ENCODE peak calls at places on chromosomes 13 and 19, in six cellular contexts. One of them, this sample, is unnamed.

GRCh38 chr13:105971720-105972119 is 563.7 kb downstream of the EFNB2 start:
- DNase-seq in NCI-H2171 treated with DMSO at 0.1 percent for 48 hours: no peak
- DNase-seq in posterior vena cava: no peak
- DNase-seq in activated gamma-delta T cell treated with Interleukin-2 at 50 U/mL for 16 hours: no peak
- DNase-seq in cardiac fibroblast: no peak
- DNase-seq in HTR-8/SVneo: no peak
- DNase-seq in this sample: no peak

GRCh38 chr19:19276386-19276785 is 3.3 kb upstream of the TM6SF2 start:
- DNase-seq in NCI-H2171 treated with DMSO at 0.1 percent for 48 hours: no peak
- DNase-seq in posterior vena cava: no peak
- DNase-seq in activated gamma-delta T cell treated with Interleukin-2 at 50 U/mL for 16 hours: no peak
- DNase-seq in cardiac fibroblast: peak; percentile 85
- DNase-seq in HTR-8/SVneo: no peak
- DNase-seq in this sample: no peak

GRCh38 chr13:48508001-48508400 is 24.9 kb downstream of the RCBTB2 start:
- DNase-seq in NCI-H2171 treated with DMSO at 0.1 percent for 48 hours: no peak
- DNase-seq in posterior vena cava: no peak
- DNase-seq in activated gamma-delta T cell treated with Interleukin-2 at 50 U/mL for 16 hours: no peak
- DNase-seq in cardiac fibroblast: no peak
- DNase-seq in HTR-8/SVneo: no peak
- DNase-seq in this sample: no peak

GRCh38 chr13:82698383-82698782 is 1183.9 kb downstream of the SLITRK1 start:
- DNase-seq in NCI-H2171 treated with DMSO at 0.1 percent for 48 hours: no peak
- DNase-seq in posterior vena cava: no peak
- DNase-seq in activated gamma-delta T cell treated with Interleukin-2 at 50 U/mL for 16 hours: no peak
- DNase-seq in cardiac fibroblast: no peak
- DNase-seq in HTR-8/SVneo: no peak
- DNase-seq in this sample: no peak

GRCh38 chr13:33352520-33352919 is 67.0 kb upstream of the STARD13 start:
- DNase-seq in NCI-H2171 treated with DMSO at 0.1 percent for 48 hours: no peak
- DNase-seq in posterior vena cava: no peak
- DNase-seq in activated gamma-delta T cell treated with Interleukin-2 at 50 U/mL for 16 hours: no peak
- DNase-seq in cardiac fibroblast: no peak
- DNase-seq in HTR-8/SVneo: no peak
- DNase-seq in this sample: no peak

GRCh38 chr19:44623080-44623479 is 9.7 kb downstream of the IGSF23 start:
- DNase-seq in NCI-H2171 treated with DMSO at 0.1 percent for 48 hours: no peak
- DNase-seq in posterior vena cava: no peak
- DNase-seq in activated gamma-delta T cell treated with Interleukin-2 at 50 U/mL for 16 hours: no peak
- DNase-seq in cardiac fibroblast: peak; percentile 65
- DNase-seq in HTR-8/SVneo: no peak
- DNase-seq in this sample: no peak

GRCh38 chr19:54534156-54534555 is 31.5 kb downstream of the LAIR2 start:
- DNase-seq in NCI-H2171 treated with DMSO at 0.1 percent for 48 hours: no peak
- DNase-seq in posterior vena cava: no peak
- DNase-seq in activated gamma-delta T cell treated with Interleukin-2 at 50 U/mL for 16 hours: no peak
- DNase-seq in cardiac fibroblast: no peak
- DNase-seq in HTR-8/SVneo: no peak
- DNase-seq in this sample: no peak

GRCh38 chr13:105961438-105961837 is 574.0 kb downstream of the EFNB2 start:
- DNase-seq in NCI-H2171 treated with DMSO at 0.1 percent for 48 hours: no peak
- DNase-seq in posterior vena cava: no peak
- DNase-seq in activated gamma-delta T cell treated with Interleukin-2 at 50 U/mL for 16 hours: no peak
- DNase-seq in cardiac fibroblast: no peak
- DNase-seq in HTR-8/SVneo: no peak
- DNase-seq in this sample: no peak

GRCh38 chr13:40152145-40152544 is 496.7 kb downstream of the COG6 start:
- DNase-seq in NCI-H2171 treated with DMSO at 0.1 percent for 48 hours: no peak
- DNase-seq in posterior vena cava: no peak
- DNase-seq in activated gamma-delta T cell treated with Interleukin-2 at 50 U/mL for 16 hours: no peak
- DNase-seq in cardiac fibroblast: peak; percentile 97
- DNase-seq in HTR-8/SVneo: no peak
- DNase-seq in this sample: no peak

GRCh38 chr13:109293166-109293565 is 493.2 kb downstream of the IRS2 start:
- DNase-seq in NCI-H2171 treated with DMSO at 0.1 percent for 48 hours: no peak
- DNase-seq in posterior vena cava: no peak
- DNase-seq in activated gamma-delta T cell treated with Interleukin-2 at 50 U/mL for 16 hours: no peak
- DNase-seq in cardiac fibroblast: no peak
- DNase-seq in HTR-8/SVneo: no peak
- DNase-seq in this sample: no peak

GRCh38 chr13:112721198-112722104 is 31.6 kb downstream of the ATP11A start:
- DNase-seq in NCI-H2171 treated with DMSO at 0.1 percent for 48 hours: no peak
- DNase-seq in posterior vena cava: peak; percentile 77
- DNase-seq in activated gamma-delta T cell treated with Interleukin-2 at 50 U/mL for 16 hours: no peak
- DNase-seq in cardiac fibroblast: no peak
- DNase-seq in HTR-8/SVneo: no peak
- DNase-seq in this sample: no peak

GRCh38 chr13:50227356-50227755 is 212.1 kb downstream of the KCNRG start:
- DNase-seq in NCI-H2171 treated with DMSO at 0.1 percent for 48 hours: no peak
- DNase-seq in posterior vena cava: no peak
- DNase-seq in activated gamma-delta T cell treated with Interleukin-2 at 50 U/mL for 16 hours: no peak
- DNase-seq in cardiac fibroblast: no peak
- DNase-seq in HTR-8/SVneo: no peak
- DNase-seq in this sample: peak; percentile 51

GRCh38 chr19:53980553-53981407 is 10.7 kb upstream of the CACNG6 start:
- DNase-seq in NCI-H2171 treated with DMSO at 0.1 percent for 48 hours: no peak
- DNase-seq in posterior vena cava: no peak
- DNase-seq in activated gamma-delta T cell treated with Interleukin-2 at 50 U/mL for 16 hours: no peak
- DNase-seq in cardiac fibroblast: peak; percentile 87
- DNase-seq in HTR-8/SVneo: peak; percentile 69
- DNase-seq in this sample: no peak

GRCh38 chr13:76552807-76553206 is 333.4 kb downstream of the KCTD12 start:
- DNase-seq in NCI-H2171 treated with DMSO at 0.1 percent for 48 hours: no peak
- DNase-seq in posterior vena cava: no peak
- DNase-seq in activated gamma-delta T cell treated with Interleukin-2 at 50 U/mL for 16 hours: no peak
- DNase-seq in cardiac fibroblast: peak; percentile 25
- DNase-seq in HTR-8/SVneo: no peak
- DNase-seq in this sample: no peak

GRCh38 chr19:16325671-16326400 is 1.2 kb downstream of the KLF2 start:
- DNase-seq in NCI-H2171 treated with DMSO at 0.1 percent for 48 hours: peak; percentile 89
- DNase-seq in posterior vena cava: peak; percentile 89
- DNase-seq in activated gamma-delta T cell treated with Interleukin-2 at 50 U/mL for 16 hours: peak; percentile 69
- DNase-seq in cardiac fibroblast: peak; percentile 40
- DNase-seq in HTR-8/SVneo: peak; percentile 57
- DNase-seq in this sample: peak; percentile 36

GRCh38 chr19:35433448-35433847 is 14.6 kb upstream of the FFAR2 start:
- DNase-seq in NCI-H2171 treated with DMSO at 0.1 percent for 48 hours: no peak
- DNase-seq in posterior vena cava: peak; percentile 37
- DNase-seq in activated gamma-delta T cell treated with Interleukin-2 at 50 U/mL for 16 hours: no peak
- DNase-seq in cardiac fibroblast: no peak
- DNase-seq in HTR-8/SVneo: no peak
- DNase-seq in this sample: no peak

GRCh38 chr19:49468746-49469447 is 5.1 kb upstream of the FLT3LG start:
- DNase-seq in NCI-H2171 treated with DMSO at 0.1 percent for 48 hours: peak; percentile 95
- DNase-seq in posterior vena cava: peak; percentile 91
- DNase-seq in activated gamma-delta T cell treated with Interleukin-2 at 50 U/mL for 16 hours: peak; percentile 83
- DNase-seq in cardiac fibroblast: peak; percentile 93
- DNase-seq in HTR-8/SVneo: no peak
- DNase-seq in this sample: peak; percentile 89

GRCh38 chr19:34806976-34807860 is 34.2 kb upstream of the ZNF599 start:
- DNase-seq in NCI-H2171 treated with DMSO at 0.1 percent for 48 hours: no peak
- DNase-seq in posterior vena cava: peak; percentile 76
- DNase-seq in activated gamma-delta T cell treated with Interleukin-2 at 50 U/mL for 16 hours: no peak
- DNase-seq in cardiac fibroblast: peak; percentile 6
- DNase-seq in HTR-8/SVneo: no peak
- DNase-seq in this sample: no peak

GRCh38 chr19:5076440-5077208 is 107.7 kb downstream of the KDM4B start:
- DNase-seq in NCI-H2171 treated with DMSO at 0.1 percent for 48 hours: no peak
- DNase-seq in posterior vena cava: no peak
- DNase-seq in activated gamma-delta T cell treated with Interleukin-2 at 50 U/mL for 16 hours: no peak
- DNase-seq in cardiac fibroblast: no peak
- DNase-seq in HTR-8/SVneo: no peak
- DNase-seq in this sample: no peak